ENCODE peak calls at places on chromosomes 3 and 15, in six cellular contexts. G is hepatocyte; N is T-helper 2 cell; H is astrocyte of the spinal cord; D is activated CD8-positive, alpha-beta T cell treated with anti-CD3 and anti-CD28 coated beads for 36 hours; R is central memory CD4-positive, alpha-beta T cell. T is an unnamed sample.

GRCh38 chr3:60366491-60366890 is 884.8 kb downstream of the FHIT start:
- DNase-seq in G (no peak), N (no peak), H (peak), D (no peak), R (no peak), T (no peak)

GRCh38 chr15:38611228-38611627 is 46.6 kb upstream of the RASGRP1 start:
- DNase-seq in G (no peak), N (peak), H (no peak), D (peak), R (no peak), T (peak)

GRCh38 chr3:126197854-126198584 is 17.6 kb upstream of the ALDH1L1 start:
- DNase-seq in G (peak), N (peak), H (peak), D (peak), R (no peak), T (peak)

GRCh38 chr3:45387636-45388348 is 584 bp upstream of the LARS2 start:
- DNase-seq in G (no peak), N (no peak), H (no peak), D (no peak), R (no peak), T (no peak)

GRCh38 chr3:126491221-126492013 is 15.7 kb upstream of the ZXDC start:
- DNase-seq in G (no peak), N (no peak), H (no peak), D (no peak), R (no peak), T (no peak)

GRCh38 chr3:86995537-86995936 is 4.6 kb upstream of the VGLL3 start:
- DNase-seq in G (no peak), N (no peak), H (peak), D (no peak), R (no peak), T (no peak)

GRCh38 chr3:29805757-29806156 is 524.9 kb downstream of the RBMS3 start:
- DNase-seq in G (no peak), N (no peak), H (peak), D (no peak), R (no peak), T (no peak)

GRCh38 chr3:109563149-109563548 is 225.8 kb upstream of the DPPA4 start:
- DNase-seq in G (no peak), N (no peak), H (no peak), D (peak), R (peak), T (peak)

GRCh38 chr15:88664151-88664778 is 25.4 kb downstream of the ISG20 start:
- DNase-seq in G (no peak), N (no peak), H (no peak), D (peak), R (peak), T (peak)

GRCh38 chr15:73002509-73002908 is 49.8 kb upstream of the NEO1 start:
- DNase-seq in G (no peak), N (no peak), H (peak), D (no peak), R (no peak), T (no peak)

GRCh38 chr15:27683126-27683525 is 416.0 kb downstream of the OCA2 start:
- DNase-seq in G (no peak), N (no peak), H (no peak), D (no peak), R (no peak), T (no peak)

GRCh38 chr3:57992430-57993213 is 15.6 kb upstream of the FLNB start:
- DNase-seq in G (peak), N (no peak), H (no peak), D (no peak), R (no peak), T (no peak)

GRCh38 chr3:131543714-131544113 is 40.9 kb upstream of the MRPL3 start:
- DNase-seq in G (peak), N (no peak), H (peak), D (no peak), R (no peak), T (peak)

GRCh38 chr3:157087398-157088132 is 72.4 kb downstream of the CCNL1 start:
- DNase-seq in G (no peak), N (no peak), H (no peak), D (no peak), R (no peak), T (no peak)

GRCh38 chr3:52438579-52439425 is 6.1 kb downstream of the SEMA3G start:
- DNase-seq in G (peak), N (no peak), H (no peak), D (no peak), R (no peak), T (no peak)

GRCh38 chr15:96325579-96326331 is 4.7 kb upstream of the NR2F2 start:
- DNase-seq in G (peak), N (no peak), H (peak), D (no peak), R (no peak), T (no peak)

GRCh38 chr3:58164916-58165821 is 45.6 kb downstream of the DNASE1L3 start:
- DNase-seq in G (no peak), N (no peak), H (peak), D (no peak), R (no peak), T (no peak)

GRCh38 chr3:187291001-187291511 is 481 bp downstream of the MASP1 start:
- DNase-seq in G (peak), N (no peak), H (peak), D (no peak), R (no peak), T (no peak)

GRCh38 chr15:41512512-41513281 is 930 bp downstream of the LTK start:
- DNase-seq in G (no peak), N (no peak), H (no peak), D (peak), R (no peak), T (peak)

GRCh38 chr15:64856429-64857145 is 14.9 kb downstream of the PLEKHO2 start:
- DNase-seq in G (peak), N (no peak), H (peak), D (no peak), R (no peak), T (no peak)

T was measured in small intestine.